ENCODE peak calls at places on chromosomes 2 and 18, in six cellular contexts. One of them, this sample, is unnamed.

GRCh38 chr2:109523536-109524361 is 90.0 kb downstream of the SEPTIN10 start:
- DNase-seq in epithelial cell of esophagus: no peak
- DNase-seq in stimulated activated CD8-positive, alpha-beta memory T cell treated with anti-CD3 and anti-CD28 coated beads, Interleukin-4, amount 100 ng/mL, for 48 hours: no peak
- DNase-seq in frontal cortex: no peak
- DNase-seq in neural crest cell: no peak
- DNase-seq in NCI-H1105 treated with DMSO at 0.1 percent for 48 hours: no peak
- DNase-seq in this sample: no peak

GRCh38 chr2:101140978-101141655 is 10.1 kb downstream of the TBC1D8 start:
- DNase-seq in epithelial cell of esophagus: peak; percentile 78
- DNase-seq in stimulated activated CD8-positive, alpha-beta memory T cell treated with anti-CD3 and anti-CD28 coated beads, Interleukin-4, amount 100 ng/mL, for 48 hours: no peak
- DNase-seq in frontal cortex: no peak
- DNase-seq in neural crest cell: no peak
- DNase-seq in NCI-H1105 treated with DMSO at 0.1 percent for 48 hours: no peak
- DNase-seq in this sample: no peak

GRCh38 chr2:63486861-63487290 is 101.4 kb downstream of the WDPCP start:
- DNase-seq in epithelial cell of esophagus: no peak
- DNase-seq in stimulated activated CD8-positive, alpha-beta memory T cell treated with anti-CD3 and anti-CD28 coated beads, Interleukin-4, amount 100 ng/mL, for 48 hours: no peak
- DNase-seq in frontal cortex: no peak
- DNase-seq in neural crest cell: no peak
- DNase-seq in NCI-H1105 treated with DMSO at 0.1 percent for 48 hours: peak; percentile 2
- DNase-seq in this sample: no peak

GRCh38 chr18:8153887-8154583 is 455.2 kb upstream of the RAB12 start:
- DNase-seq in epithelial cell of esophagus: peak; percentile 43
- DNase-seq in stimulated activated CD8-positive, alpha-beta memory T cell treated with anti-CD3 and anti-CD28 coated beads, Interleukin-4, amount 100 ng/mL, for 48 hours: no peak
- DNase-seq in frontal cortex: no peak
- DNase-seq in neural crest cell: no peak
- DNase-seq in NCI-H1105 treated with DMSO at 0.1 percent for 48 hours: no peak
- DNase-seq in this sample: no peak

GRCh38 chr2:126244937-126245336 is 411.0 kb upstream of the GYPC start:
- DNase-seq in epithelial cell of esophagus: no peak
- DNase-seq in stimulated activated CD8-positive, alpha-beta memory T cell treated with anti-CD3 and anti-CD28 coated beads, Interleukin-4, amount 100 ng/mL, for 48 hours: peak; percentile 74
- DNase-seq in frontal cortex: no peak
- DNase-seq in neural crest cell: peak; percentile 45
- DNase-seq in NCI-H1105 treated with DMSO at 0.1 percent for 48 hours: no peak
- DNase-seq in this sample: no peak

GRCh38 chr18:36593001-36593400 is 235.8 kb downstream of the TPGS2 start:
- DNase-seq in epithelial cell of esophagus: peak; percentile 65
- DNase-seq in stimulated activated CD8-positive, alpha-beta memory T cell treated with anti-CD3 and anti-CD28 coated beads, Interleukin-4, amount 100 ng/mL, for 48 hours: no peak
- DNase-seq in frontal cortex: no peak
- DNase-seq in neural crest cell: no peak
- DNase-seq in NCI-H1105 treated with DMSO at 0.1 percent for 48 hours: no peak
- DNase-seq in this sample: no peak

GRCh38 chr2:239151201-239152131 is 249.4 kb downstream of the HDAC4 start:
- DNase-seq in epithelial cell of esophagus: no peak
- DNase-seq in stimulated activated CD8-positive, alpha-beta memory T cell treated with anti-CD3 and anti-CD28 coated beads, Interleukin-4, amount 100 ng/mL, for 48 hours: no peak
- DNase-seq in frontal cortex: no peak
- DNase-seq in neural crest cell: no peak
- DNase-seq in NCI-H1105 treated with DMSO at 0.1 percent for 48 hours: no peak
- DNase-seq in this sample: no peak

GRCh38 chr2:63029058-63029457 is 21.6 kb upstream of the OTX1 start:
- DNase-seq in epithelial cell of esophagus: peak; percentile 46
- DNase-seq in stimulated activated CD8-positive, alpha-beta memory T cell treated with anti-CD3 and anti-CD28 coated beads, Interleukin-4, amount 100 ng/mL, for 48 hours: no peak
- DNase-seq in frontal cortex: no peak
- DNase-seq in neural crest cell: no peak
- DNase-seq in NCI-H1105 treated with DMSO at 0.1 percent for 48 hours: no peak
- DNase-seq in this sample: no peak

GRCh38 chr2:212995920-212996319 is 155.5 kb downstream of the IKZF2 start:
- DNase-seq in epithelial cell of esophagus: peak; percentile 45
- DNase-seq in stimulated activated CD8-positive, alpha-beta memory T cell treated with anti-CD3 and anti-CD28 coated beads, Interleukin-4, amount 100 ng/mL, for 48 hours: no peak
- DNase-seq in frontal cortex: no peak
- DNase-seq in neural crest cell: no peak
- DNase-seq in NCI-H1105 treated with DMSO at 0.1 percent for 48 hours: no peak
- DNase-seq in this sample: no peak

GRCh38 chr2:82169379-82169778 is 1864.8 kb upstream of the LRRTM1 start:
- DNase-seq in epithelial cell of esophagus: no peak
- DNase-seq in stimulated activated CD8-positive, alpha-beta memory T cell treated with anti-CD3 and anti-CD28 coated beads, Interleukin-4, amount 100 ng/mL, for 48 hours: no peak
- DNase-seq in frontal cortex: no peak
- DNase-seq in neural crest cell: no peak
- DNase-seq in NCI-H1105 treated with DMSO at 0.1 percent for 48 hours: no peak
- DNase-seq in this sample: no peak

GRCh38 chr2:16012626-16013501 is 72.5 kb downstream of the MYCN start:
- DNase-seq in epithelial cell of esophagus: peak; percentile 65
- DNase-seq in stimulated activated CD8-positive, alpha-beta memory T cell treated with anti-CD3 and anti-CD28 coated beads, Interleukin-4, amount 100 ng/mL, for 48 hours: no peak
- DNase-seq in frontal cortex: no peak
- DNase-seq in neural crest cell: peak; percentile 55
- DNase-seq in NCI-H1105 treated with DMSO at 0.1 percent for 48 hours: peak; percentile 74
- DNase-seq in this sample: no peak

GRCh38 chr18:48161911-48162698 is 231.6 kb upstream of the SMAD2 start:
- DNase-seq in epithelial cell of esophagus: no peak
- DNase-seq in stimulated activated CD8-positive, alpha-beta memory T cell treated with anti-CD3 and anti-CD28 coated beads, Interleukin-4, amount 100 ng/mL, for 48 hours: no peak
- DNase-seq in frontal cortex: no peak
- DNase-seq in neural crest cell: no peak
- DNase-seq in NCI-H1105 treated with DMSO at 0.1 percent for 48 hours: peak; percentile 93
- DNase-seq in this sample: no peak

GRCh38 chr18:9413586-9413985 is 61.7 kb upstream of the RALBP1 start:
- DNase-seq in epithelial cell of esophagus: peak; percentile 10
- DNase-seq in stimulated activated CD8-positive, alpha-beta memory T cell treated with anti-CD3 and anti-CD28 coated beads, Interleukin-4, amount 100 ng/mL, for 48 hours: no peak
- DNase-seq in frontal cortex: no peak
- DNase-seq in neural crest cell: no peak
- DNase-seq in NCI-H1105 treated with DMSO at 0.1 percent for 48 hours: no peak
- DNase-seq in this sample: no peak

GRCh38 chr2:55511508-55512124 is 7.9 kb upstream of the CFAP36 start:
- DNase-seq in epithelial cell of esophagus: peak; percentile 58
- DNase-seq in stimulated activated CD8-positive, alpha-beta memory T cell treated with anti-CD3 and anti-CD28 coated beads, Interleukin-4, amount 100 ng/mL, for 48 hours: no peak
- DNase-seq in frontal cortex: no peak
- DNase-seq in neural crest cell: peak; percentile 23
- DNase-seq in NCI-H1105 treated with DMSO at 0.1 percent for 48 hours: peak; percentile 36
- DNase-seq in this sample: no peak

GRCh38 chr18:48955528-48956261 is 4.9 kb upstream of the SMAD7 start:
- DNase-seq in epithelial cell of esophagus: peak; percentile 44
- DNase-seq in stimulated activated CD8-positive, alpha-beta memory T cell treated with anti-CD3 and anti-CD28 coated beads, Interleukin-4, amount 100 ng/mL, for 48 hours: no peak
- DNase-seq in frontal cortex: no peak
- DNase-seq in neural crest cell: no peak
- DNase-seq in NCI-H1105 treated with DMSO at 0.1 percent for 48 hours: no peak
- DNase-seq in this sample: no peak

GRCh38 chr2:73962798-73963197 is 21.9 kb upstream of the TET3 start:
- DNase-seq in epithelial cell of esophagus: no peak
- DNase-seq in stimulated activated CD8-positive, alpha-beta memory T cell treated with anti-CD3 and anti-CD28 coated beads, Interleukin-4, amount 100 ng/mL, for 48 hours: no peak
- DNase-seq in frontal cortex: no peak
- DNase-seq in neural crest cell: no peak
- DNase-seq in NCI-H1105 treated with DMSO at 0.1 percent for 48 hours: no peak
- DNase-seq in this sample: no peak

GRCh38 chr2:131127979-131128378 is 22.8 kb downstream of the PLEKHB2 start:
- DNase-seq in epithelial cell of esophagus: no peak
- DNase-seq in stimulated activated CD8-positive, alpha-beta memory T cell treated with anti-CD3 and anti-CD28 coated beads, Interleukin-4, amount 100 ng/mL, for 48 hours: no peak
- DNase-seq in frontal cortex: no peak
- DNase-seq in neural crest cell: no peak
- DNase-seq in NCI-H1105 treated with DMSO at 0.1 percent for 48 hours: no peak
- DNase-seq in this sample: no peak

GRCh38 chr2:129369437-129369836 is 610.0 kb upstream of the RAB6C start:
- DNase-seq in epithelial cell of esophagus: no peak
- DNase-seq in stimulated activated CD8-positive, alpha-beta memory T cell treated with anti-CD3 and anti-CD28 coated beads, Interleukin-4, amount 100 ng/mL, for 48 hours: no peak
- DNase-seq in frontal cortex: no peak
- DNase-seq in neural crest cell: no peak
- DNase-seq in NCI-H1105 treated with DMSO at 0.1 percent for 48 hours: no peak
- DNase-seq in this sample: no peak

GRCh38 chr2:227450921-227451654 is 20.9 kb upstream of the AGFG1 start:
- DNase-seq in epithelial cell of esophagus: no peak
- DNase-seq in stimulated activated CD8-positive, alpha-beta memory T cell treated with anti-CD3 and anti-CD28 coated beads, Interleukin-4, amount 100 ng/mL, for 48 hours: no peak
- DNase-seq in frontal cortex: no peak
- DNase-seq in neural crest cell: no peak
- DNase-seq in NCI-H1105 treated with DMSO at 0.1 percent for 48 hours: no peak
- DNase-seq in this sample: no peak

GRCh38 chr2:171836151-171836910 is 57.7 kb downstream of the SLC25A12 start:
- DNase-seq in epithelial cell of esophagus: no peak
- DNase-seq in stimulated activated CD8-positive, alpha-beta memory T cell treated with anti-CD3 and anti-CD28 coated beads, Interleukin-4, amount 100 ng/mL, for 48 hours: no peak
- DNase-seq in frontal cortex: no peak
- DNase-seq in neural crest cell: no peak
- DNase-seq in NCI-H1105 treated with DMSO at 0.1 percent for 48 hours: no peak
- DNase-seq in this sample: no peak

GRCh38 chr2:171505374-171505773 is 16.9 kb upstream of the CYBRD1 start:
- DNase-seq in epithelial cell of esophagus: no peak
- DNase-seq in stimulated activated CD8-positive, alpha-beta memory T cell treated with anti-CD3 and anti-CD28 coated beads, Interleukin-4, amount 100 ng/mL, for 48 hours: no peak
- DNase-seq in frontal cortex: no peak
- DNase-seq in neural crest cell: no peak
- DNase-seq in NCI-H1105 treated with DMSO at 0.1 percent for 48 hours: no peak
- DNase-seq in this sample: no peak

GRCh38 chr2:27627963-27628766 is 647 bp downstream of the CCDC121 start:
- DNase-seq in epithelial cell of esophagus: peak; percentile 96
- DNase-seq in stimulated activated CD8-positive, alpha-beta memory T cell treated with anti-CD3 and anti-CD28 coated beads, Interleukin-4, amount 100 ng/mL, for 48 hours: peak; percentile 32
- DNase-seq in frontal cortex: no peak
- DNase-seq in neural crest cell: no peak
- DNase-seq in NCI-H1105 treated with DMSO at 0.1 percent for 48 hours: no peak
- DNase-seq in this sample: no peak

GRCh38 chr2:23548143-23548769 is 163.3 kb downstream of the KLHL29 start:
- DNase-seq in epithelial cell of esophagus: no peak
- DNase-seq in stimulated activated CD8-positive, alpha-beta memory T cell treated with anti-CD3 and anti-CD28 coated beads, Interleukin-4, amount 100 ng/mL, for 48 hours: no peak
- DNase-seq in frontal cortex: no peak
- DNase-seq in neural crest cell: no peak
- DNase-seq in NCI-H1105 treated with DMSO at 0.1 percent for 48 hours: no peak
- DNase-seq in this sample: no peak

GRCh38 chr2:4258563-4258962 is 555.2 kb downstream of the DCDC2C start:
- DNase-seq in epithelial cell of esophagus: peak; percentile 18
- DNase-seq in stimulated activated CD8-positive, alpha-beta memory T cell treated with anti-CD3 and anti-CD28 coated beads, Interleukin-4, amount 100 ng/mL, for 48 hours: no peak
- DNase-seq in frontal cortex: no peak
- DNase-seq in neural crest cell: no peak
- DNase-seq in NCI-H1105 treated with DMSO at 0.1 percent for 48 hours: peak; percentile 12
- DNase-seq in this sample: no peak

GRCh38 chr2:231010201-231010730 is 14.3 kb downstream of the SPATA3 start:
- DNase-seq in epithelial cell of esophagus: no peak
- DNase-seq in stimulated activated CD8-positive, alpha-beta memory T cell treated with anti-CD3 and anti-CD28 coated beads, Interleukin-4, amount 100 ng/mL, for 48 hours: no peak
- DNase-seq in frontal cortex: no peak
- DNase-seq in neural crest cell: no peak
- DNase-seq in NCI-H1105 treated with DMSO at 0.1 percent for 48 hours: no peak
- DNase-seq in this sample: no peak

GRCh38 chr2:236614566-236614965 is 44.9 kb downstream of the ACKR3 start:
- DNase-seq in epithelial cell of esophagus: no peak
- DNase-seq in stimulated activated CD8-positive, alpha-beta memory T cell treated with anti-CD3 and anti-CD28 coated beads, Interleukin-4, amount 100 ng/mL, for 48 hours: no peak
- DNase-seq in frontal cortex: no peak
- DNase-seq in neural crest cell: no peak
- DNase-seq in NCI-H1105 treated with DMSO at 0.1 percent for 48 hours: no peak
- DNase-seq in this sample: no peak

GRCh38 chr2:141020346-141020745 is 1110.5 kb downstream of the LRP1B start:
- DNase-seq in epithelial cell of esophagus: peak; percentile 70
- DNase-seq in stimulated activated CD8-positive, alpha-beta memory T cell treated with anti-CD3 and anti-CD28 coated beads, Interleukin-4, amount 100 ng/mL, for 48 hours: no peak
- DNase-seq in frontal cortex: no peak
- DNase-seq in neural crest cell: no peak
- DNase-seq in NCI-H1105 treated with DMSO at 0.1 percent for 48 hours: no peak
- DNase-seq in this sample: no peak

GRCh38 chr2:199606193-199606780 is 148.5 kb upstream of the SATB2 start:
- DNase-seq in epithelial cell of esophagus: no peak
- DNase-seq in stimulated activated CD8-positive, alpha-beta memory T cell treated with anti-CD3 and anti-CD28 coated beads, Interleukin-4, amount 100 ng/mL, for 48 hours: no peak
- DNase-seq in frontal cortex: no peak
- DNase-seq in neural crest cell: no peak
- DNase-seq in NCI-H1105 treated with DMSO at 0.1 percent for 48 hours: no peak
- DNase-seq in this sample: peak; percentile 41

GRCh38 chr18:24054130-24054529 is 39.6 kb downstream of the TTC39C start:
- DNase-seq in epithelial cell of esophagus: peak; percentile 65
- DNase-seq in stimulated activated CD8-positive, alpha-beta memory T cell treated with anti-CD3 and anti-CD28 coated beads, Interleukin-4, amount 100 ng/mL, for 48 hours: peak; percentile 47
- DNase-seq in frontal cortex: no peak
- DNase-seq in neural crest cell: no peak
- DNase-seq in NCI-H1105 treated with DMSO at 0.1 percent for 48 hours: no peak
- DNase-seq in this sample: no peak

This sample was measured in D721Med.